ENCODE peak calls at places on chromosomes 7 and 10, in ten cellular contexts. Y is SK-N-SH, Q is A549, U is HepG2, I is H1, A is WTC11, E is HCT116, J is endothelial cell of umbilical vein, O is GM12878, V is K562. H is an unnamed sample.

GRCh38 chr7:29281782-29282541 is 87.4 kb downstream of the CHN2 start:
- DNase-seq in J (no peak), Q (no peak), I (no peak), Y (peak; percentile 82), V (no peak), U (peak; percentile 51), O (no peak), A (no peak), E (no peak), H (no peak)

GRCh38 chr7:80439894-80440811 is 71.7 kb downstream of the GNAT3 start:
- DNase-seq in O (no peak), J (peak; percentile 31), I (no peak), Q (no peak), V (no peak), E (no peak), U (no peak), Y (peak; percentile 59), A (no peak), H (peak; percentile 11)

GRCh38 chr7:130070900-130071622 is 727 bp downstream of the KLHDC10 start:
- DNase-seq in I (no peak), J (peak; percentile 21), Q (no peak), Y (no peak), U (no peak), A (no peak), E (no peak), V (no peak), O (no peak), H (peak; percentile 64)

GRCh38 chr10:71513896-71514295 is 117.2 kb downstream of the CDH23 start:
- DNase-seq in I (no peak), A (no peak), E (no peak), J (no peak), O (no peak), Q (no peak), U (no peak), V (no peak), Y (no peak), H (peak; percentile 31)

GRCh38 chr10:116765549-116766162 is 23.3 kb upstream of the HSPA12A start:
- DNase-seq in U (no peak), O (no peak), E (peak; percentile 66), Q (no peak), I (no peak), J (peak; percentile 8), A (peak; percentile 45), Y (no peak), V (peak; percentile 56), H (peak; percentile 37)

GRCh38 chr7:34260282-34260681 is 354.9 kb downstream of the BMPER start:
- DNase-seq in E (peak; percentile 61), I (no peak), O (no peak), Q (peak; percentile 80), Y (no peak), A (no peak), U (no peak), J (peak; percentile 57), V (no peak), H (peak; percentile 54)

GRCh38 chr7:81231203-81231922 is 312.5 kb upstream of the SEMA3C start:
- DNase-seq in U (no peak), A (no peak), V (no peak), E (no peak), J (no peak), Q (no peak), I (no peak), O (no peak), Y (peak; percentile 46), H (no peak)

GRCh38 chr10:122692744-122693143 is 6.9 kb downstream of the C10orf120 start:
- DNase-seq in J (no peak), U (no peak), O (no peak), Y (no peak), V (no peak), A (no peak), I (no peak), Q (no peak), E (no peak), H (no peak)

GRCh38 chr10:104088239-104088638 is 2.6 kb upstream of the COL17A1 start:
- DNase-seq in Y (no peak), I (no peak), J (no peak), U (no peak), E (no peak), A (no peak), V (no peak), O (no peak), Q (no peak), H (no peak)

GRCh38 chr10:7121154-7121797 is 289.6 kb downstream of the SFMBT2 start:
- DNase-seq in A (peak; percentile 77), E (peak; percentile 8), I (peak; percentile 15), V (peak; percentile 77), O (no peak), U (peak; percentile 27), Y (peak; percentile 77), J (peak; percentile 25), Q (peak; percentile 62), H (peak; percentile 69)

GRCh38 chr7:50366311-50366710 is 61.8 kb downstream of the IKZF1 start:
- DNase-seq in V (no peak), Y (no peak), J (no peak), Q (no peak), U (no peak), O (no peak), E (no peak), A (no peak), I (no peak), H (no peak)

GRCh38 chr7:53340220-53340619 is 304.8 kb downstream of the POM121L12 start:
- DNase-seq in A (no peak), V (no peak), E (no peak), I (no peak), J (no peak), O (no peak), Y (no peak), Q (no peak), U (no peak), H (no peak)

DNA sequence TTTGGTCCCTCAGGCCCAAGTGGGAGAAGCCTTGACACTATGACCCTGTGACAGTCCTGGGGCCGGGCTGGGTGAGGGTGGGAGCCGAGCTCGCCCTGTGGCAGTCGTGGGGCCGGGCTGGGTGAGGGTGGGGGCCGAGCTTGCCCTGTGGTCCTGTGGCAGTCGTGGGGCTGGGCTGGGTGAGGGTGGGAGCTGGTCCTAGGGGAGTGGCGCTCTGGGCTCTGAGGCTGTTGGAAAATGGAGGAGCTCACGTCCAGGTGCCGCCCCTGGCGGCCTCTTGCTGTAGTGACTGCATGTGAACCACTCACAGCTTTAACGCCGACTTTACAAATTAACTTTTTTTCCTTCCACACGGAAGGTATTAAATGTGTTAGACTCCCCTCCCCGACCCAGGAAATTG is 312.6 kb downstream of the WDR37 start:
- DNase-seq in I (peak; percentile 43), J (no peak), Q (peak; percentile 62), O (no peak), E (peak; percentile 45), A (peak; percentile 73), V (peak; percentile 69), U (peak; percentile 28), Y (peak; percentile 65), H (peak; percentile 24)
- TF ChIP-seq MAX in I (peak; percentile 11), J (no peak), Q (no peak), O (no peak), E (no peak), A (no peak), V (no peak), U (no peak), Y (no peak), H (no peak)

GRCh38 chr7:133705596-133705995 is 421.5 kb upstream of the LRGUK start:
- DNase-seq in Q (peak; percentile 86), A (no peak), E (peak; percentile 74), V (no peak), Y (no peak), U (no peak), J (no peak), O (no peak), I (no peak), H (peak; percentile 55)

GRCh38 chr7:133704436-133704835 is 422.7 kb upstream of the LRGUK start:
- DNase-seq in Y (no peak), U (no peak), I (no peak), Q (no peak), O (no peak), A (no peak), V (no peak), E (no peak), J (no peak), H (no peak)

GRCh38 chr7:133702903-133703302 is 424.2 kb upstream of the LRGUK start:
- DNase-seq in Q (no peak), J (no peak), I (no peak), E (no peak), O (no peak), V (no peak), Y (no peak), A (no peak), U (no peak), H (no peak)

GRCh38 chr7:133702078-133702477 is 425.1 kb upstream of the LRGUK start:
- DNase-seq in U (no peak), I (no peak), A (no peak), V (no peak), O (no peak), Y (no peak), E (no peak), Q (no peak), J (no peak), H (no peak)

DNA sequence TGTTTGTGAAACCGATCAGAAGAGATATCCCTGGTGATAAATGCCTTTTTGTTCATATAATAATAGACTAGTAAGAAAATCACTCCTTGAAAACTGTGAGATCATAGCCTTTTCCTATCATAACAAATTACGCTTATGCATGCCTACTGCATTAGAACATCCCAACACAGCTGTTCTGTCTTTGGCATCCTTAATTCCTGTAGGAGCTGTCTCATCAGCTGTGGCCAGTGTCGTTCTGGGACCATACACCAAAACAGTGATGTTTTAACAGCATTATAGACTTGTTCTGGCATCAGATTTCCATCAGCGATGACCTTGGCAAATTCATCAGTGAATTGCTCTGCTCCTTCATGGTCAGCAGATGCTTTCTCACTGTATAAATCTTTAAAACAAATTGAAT is 423.6 kb upstream of the LRGUK start:
- DNase-seq in Q (no peak), E (no peak), V (no peak), Y (peak; percentile 74), U (no peak), O (no peak), I (no peak), J (no peak), A (no peak), H (no peak)
- TF ChIP-seq MAX in Q (no peak), E (no peak), V (no peak), Y (peak; percentile 69), U (no peak), O (no peak), I (no peak), J (no peak), A (no peak), H (no peak)

DNA sequence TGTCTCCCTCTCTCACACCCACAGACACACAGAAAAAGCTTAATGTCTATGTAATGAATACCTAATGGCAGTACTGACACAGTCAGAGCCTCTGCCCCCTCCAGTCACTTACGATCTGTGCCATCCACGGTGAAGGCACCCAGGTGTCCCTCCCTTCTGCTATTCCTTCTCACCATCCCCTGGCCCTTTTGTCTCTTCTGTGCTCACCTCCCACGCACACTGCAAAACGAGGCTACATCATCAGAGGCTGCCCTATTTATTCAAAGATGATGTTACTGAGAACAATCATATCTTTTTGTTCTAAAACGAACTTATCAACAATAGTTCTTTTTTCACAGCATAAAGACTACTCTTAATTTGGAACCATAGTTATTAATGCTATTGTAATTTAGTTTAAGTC is 246.9 kb upstream of the MKLN1 start:
- DNase-seq in O (no peak), U (no peak), E (no peak), V (no peak), Q (no peak), Y (no peak), I (no peak), A (no peak), J (no peak), H (no peak)
- TF ChIP-seq MAX in O (no peak), U (no peak), E (no peak), V (no peak), Q (no peak), Y (no peak), I (no peak), A (no peak), J (no peak), H (no peak)

GRCh38 chr7:150410680-150411346 is 31.7 kb downstream of the ZNF775 start:
- DNase-seq in A (no peak), Y (no peak), U (no peak), V (no peak), O (no peak), Q (no peak), E (no peak), I (no peak), J (no peak), H (no peak)
- TF ChIP-seq MAX in A (no peak), Y (no peak), U (no peak), V (no peak), O (no peak), Q (no peak), E (no peak), I (no peak), J (no peak), H (no peak)

H was measured in NB4.